ENCODE peak calls at places on chromosomes 1 and 21, in ten cellular contexts. R, O, H, V, Y, K, X, Q, M and W are unnamed samples.

GRCh38 chr1:171792656-171793055 is 11.2 kb downstream of the METTL13 start:
- DNase-seq in R (no peak), O (no peak), H (no peak), V (no peak), Y (no peak), K (no peak), X (no peak), Q (no peak), M (no peak), W (no peak)

GRCh38 chr1:244318512-244318911 is 133.2 kb downstream of the ADSS2 start:
- DNase-seq in R (no peak), O (no peak), H (no peak), V (no peak), Y (no peak), K (no peak), X (no peak), Q (no peak), M (no peak), W (no peak)

GRCh38 chr1:15937706-15938168 is 38.2 kb downstream of the ZBTB17 start:
- DNase-seq in R (no peak), O (no peak), H (no peak), V (peak; percentile 19), Y (no peak), K (peak; percentile 45), X (no peak), Q (no peak), M (no peak), W (peak; percentile 25)

GRCh38 chr1:190179817-190180216 is 297.8 kb downstream of the BRINP3 start:
- DNase-seq in R (no peak), O (peak; percentile 29), H (no peak), V (no peak), Y (no peak), K (no peak), X (no peak), Q (no peak), M (no peak), W (no peak)

GRCh38 chr1:97502360-97502759 is 418.5 kb downstream of the DPYD start:
- DNase-seq in R (no peak), O (no peak), H (no peak), V (no peak), Y (no peak), K (no peak), X (no peak), Q (no peak), M (no peak), W (no peak)

GRCh38 chr21:41950941-41951408 is 2.8 kb downstream of the C2CD2 start:
- DNase-seq in R (no peak), O (no peak), H (no peak), V (no peak), Y (no peak), K (no peak), X (no peak), Q (no peak), M (no peak), W (no peak)

GRCh38 chr21:15065381-15066230 is 806 bp upstream of the NRIP1 start:
- DNase-seq in R (peak; percentile 51), O (peak; percentile 86), H (peak; percentile 94), V (peak; percentile 43), Y (peak; percentile 46), K (peak; percentile 90), X (peak; percentile 85), Q (peak; percentile 34), M (peak; percentile 87), W (peak; percentile 85)

GRCh38 chr1:100631015-100631521 is 88.5 kb upstream of the VCAM1 start:
- DNase-seq in R (no peak), O (peak; percentile 60), H (no peak), V (no peak), Y (no peak), K (no peak), X (no peak), Q (no peak), M (no peak), W (peak; percentile 94)

GRCh38 chr1:97379387-97380075 is 541.3 kb downstream of the DPYD start:
- DNase-seq in R (no peak), O (peak; percentile 71), H (no peak), V (no peak), Y (no peak), K (no peak), X (no peak), Q (no peak), M (no peak), W (peak; percentile 74)

GRCh38 chr1:58785424-58786058 is 1.7 kb upstream of the JUN start:
- DNase-seq in R (no peak), O (peak; percentile 63), H (no peak), V (no peak), Y (peak; percentile 69), K (peak; percentile 86), X (no peak), Q (peak; percentile 81), M (peak; percentile 31), W (peak; percentile 21)

GRCh38 chr1:241551759-241552638 is 19.8 kb downstream of the KMO start:
- DNase-seq in R (no peak), O (no peak), H (no peak), V (peak; percentile 51), Y (no peak), K (peak; percentile 64), X (peak; percentile 88), Q (no peak), M (peak; percentile 65), W (no peak)

DNA sequence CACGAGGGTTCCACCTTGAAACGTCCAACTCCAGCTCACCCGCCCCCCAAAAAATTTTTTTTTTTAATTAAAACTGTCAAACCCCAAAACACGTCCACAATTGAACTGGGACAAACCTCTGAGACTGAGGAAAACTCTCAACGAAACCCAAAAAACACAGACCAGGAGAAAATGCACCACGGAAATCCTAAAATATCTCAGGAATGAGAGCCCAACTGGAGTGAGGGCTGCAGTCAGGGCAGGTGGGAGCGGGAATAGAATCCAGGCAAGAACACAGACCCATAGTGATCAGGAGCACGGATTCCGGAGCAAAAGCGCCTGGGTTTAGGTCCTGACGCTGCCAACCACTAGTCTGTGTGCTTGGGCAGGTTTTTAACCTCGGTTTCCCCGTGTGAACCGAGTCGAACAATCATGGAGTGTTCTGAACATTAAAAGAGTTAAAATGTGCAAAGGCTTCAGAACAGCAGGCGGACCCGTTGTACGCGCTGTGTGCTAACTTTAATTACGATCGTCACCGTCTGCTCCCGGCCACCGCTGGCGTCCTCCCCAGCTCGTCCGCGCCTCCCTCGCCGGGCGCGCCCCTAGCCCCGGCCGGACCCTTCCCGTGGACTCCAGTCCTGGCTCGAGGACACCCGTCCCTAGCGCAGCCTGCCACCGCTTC is 624 bp downstream of the ARHGAP29 start:
- DNase-seq in R (no peak), O (peak; percentile 59), H (no peak), V (no peak), Y (peak; percentile 56), K (no peak), X (no peak), Q (no peak), M (peak; percentile 32), W (peak; percentile 36)
- TF ChIP-seq CTCF in R (no peak), O (peak; percentile 37), H (peak; percentile 7), V (no peak), Y (no peak), K (peak; percentile 17), X (no peak), Q (peak; percentile 17), M (peak; percentile 17), W (peak; percentile 53)

GRCh38 chr21:46100426-46100825 is 2.5 kb downstream of the COL6A2 start:
- DNase-seq in R (no peak), O (peak; percentile 76), H (peak; percentile 85), V (no peak), Y (no peak), K (no peak), X (no peak), Q (no peak), M (no peak), W (peak; percentile 55)

GRCh38 chr21:46097826-46098286 is at the start of gene COL6A2:
- DNase-seq in R (peak; percentile 76), O (peak; percentile 64), H (peak; percentile 92), V (peak; percentile 31), Y (peak; percentile 32), K (peak; percentile 72), X (no peak), Q (peak; percentile 59), M (peak; percentile 62), W (no peak)

GRCh38 chr21:46098303-46099141 is 610 bp downstream of the COL6A2 start:
- DNase-seq in R (peak; percentile 31), O (no peak), H (peak; percentile 66), V (peak; percentile 17), Y (no peak), K (peak; percentile 64), X (no peak), Q (no peak), M (peak; percentile 25), W (no peak)

GRCh38 chr21:46100020-46100419 is 2.1 kb downstream of the COL6A2 start:
- DNase-seq in R (no peak), O (no peak), H (peak; percentile 66), V (no peak), Y (no peak), K (peak; percentile 17), X (no peak), Q (no peak), M (no peak), W (no peak)

GRCh38 chr21:46099476-46099875 is 1.6 kb downstream of the COL6A2 start:
- DNase-seq in R (peak; percentile 19), O (peak; percentile 54), H (peak; percentile 91), V (no peak), Y (no peak), K (peak; percentile 65), X (no peak), Q (no peak), M (peak; percentile 47), W (no peak)
- TF ChIP-seq CTCF in R (no peak), O (peak; percentile 33), H (peak; percentile 9), V (no peak), Y (no peak), K (no peak), X (no peak), Q (no peak), M (no peak), W (no peak)

DNA sequence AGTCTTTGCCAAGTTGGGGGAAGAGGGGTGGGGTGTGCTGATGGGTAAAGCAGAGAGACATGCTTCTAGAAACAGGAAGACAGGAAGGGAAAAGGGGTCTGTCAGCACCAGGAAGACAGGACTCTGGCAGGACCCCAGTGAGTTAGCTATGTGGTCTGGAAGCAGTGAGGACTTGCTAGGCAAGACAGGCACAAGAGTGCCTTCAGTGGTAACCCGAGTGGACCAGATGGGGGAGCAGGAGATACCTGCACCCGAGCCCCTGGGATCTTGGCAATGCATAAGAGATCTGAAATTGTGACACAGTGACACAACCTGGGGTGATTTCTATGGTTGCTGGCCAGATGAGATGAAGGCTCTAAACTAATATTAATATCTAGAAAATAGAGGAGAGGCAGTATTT is 7.0 kb downstream of the TLR5 start:
- DNase-seq in R (no peak), O (no peak), H (no peak), V (no peak), Y (no peak), K (no peak), X (no peak), Q (no peak), M (no peak), W (no peak)
- TF ChIP-seq CTCF in R (no peak), O (no peak), H (no peak), V (no peak), Y (no peak), K (no peak), X (no peak), Q (no peak), M (no peak), W (no peak)

GRCh38 chr1:178573330-178573729 is 60.4 kb downstream of the TEX35 start:
- DNase-seq in R (no peak), O (no peak), H (no peak), V (no peak), Y (no peak), K (no peak), X (no peak), Q (no peak), M (no peak), W (no peak)
- TF ChIP-seq CTCF in R (no peak), O (no peak), H (no peak), V (no peak), Y (no peak), K (no peak), X (no peak), Q (no peak), M (no peak), W (no peak)

GRCh38 chr1:237702161-237702560 is 188.6 kb downstream of the ZP4 start:
- DNase-seq in R (no peak), O (no peak), H (no peak), V (no peak), Y (no peak), K (no peak), X (no peak), Q (no peak), M (no peak), W (no peak)
- TF ChIP-seq CTCF in R (no peak), O (no peak), H (no peak), V (no peak), Y (no peak), K (no peak), X (no peak), Q (no peak), M (no peak), W (no peak)